ENCODE peak calls at places on chromosome 17, in ten cellular contexts. One of them, this sample, is unnamed. For H3K4me1, the result is how much of the 10 kb centered on the place peaks cover.

GRCh38 chr17:59361916-59362810 is 30.7 kb downstream of the YPEL2 start:
- DNase-seq in astrocyte: peak
- DNase-seq in uterus: no peak
- DNase-seq in fibroblast of lung: peak
- DNase-seq in Peyer's patch: no peak
- DNase-seq in IMR-90: peak
- DNase-seq in cardiac muscle cell: no peak
- DNase-seq in endothelial cell of umbilical vein: peak
- DNase-seq in tibial artery: peak
- DNase-seq in A549: no peak
- DNase-seq in this sample: no peak

GRCh38 chr17:3748576-3748975 is 24.9 kb downstream of the HASPIN start:
- DNase-seq in astrocyte: no peak
- DNase-seq in uterus: no peak
- DNase-seq in fibroblast of lung: no peak
- DNase-seq in Peyer's patch: no peak
- DNase-seq in IMR-90: no peak
- DNase-seq in cardiac muscle cell: no peak
- DNase-seq in endothelial cell of umbilical vein: no peak
- DNase-seq in tibial artery: no peak
- DNase-seq in A549: no peak
- DNase-seq in this sample: no peak

GRCh38 chr17:10278218-10278617 is 79.8 kb upstream of the GAS7 start:
- DNase-seq in astrocyte: no peak
- DNase-seq in uterus: no peak
- DNase-seq in fibroblast of lung: no peak
- DNase-seq in Peyer's patch: no peak
- DNase-seq in IMR-90: no peak
- DNase-seq in cardiac muscle cell: peak
- DNase-seq in endothelial cell of umbilical vein: no peak
- DNase-seq in tibial artery: no peak
- DNase-seq in A549: peak
- DNase-seq in this sample: no peak

GRCh38 chr17:9330903-9331272 is 244.7 kb downstream of the STX8 start:
- DNase-seq in astrocyte: no peak
- DNase-seq in uterus: no peak
- DNase-seq in fibroblast of lung: no peak
- DNase-seq in Peyer's patch: no peak
- DNase-seq in IMR-90: no peak
- DNase-seq in cardiac muscle cell: no peak
- DNase-seq in endothelial cell of umbilical vein: no peak
- DNase-seq in tibial artery: no peak
- DNase-seq in A549: no peak
- DNase-seq in this sample: no peak

GRCh38 chr17:57315061-57315851 is 58.9 kb downstream of the MSI2 start:
- DNase-seq in astrocyte: no peak
- DNase-seq in uterus: no peak
- DNase-seq in fibroblast of lung: no peak
- DNase-seq in Peyer's patch: no peak
- DNase-seq in IMR-90: no peak
- DNase-seq in cardiac muscle cell: no peak
- DNase-seq in endothelial cell of umbilical vein: no peak
- DNase-seq in tibial artery: no peak
- DNase-seq in A549: no peak
- DNase-seq in this sample: no peak

GRCh38 chr17:76196675-76197074 is 43.6 kb downstream of the RNF157 start:
- DNase-seq in astrocyte: no peak
- DNase-seq in uterus: peak
- DNase-seq in fibroblast of lung: no peak
- DNase-seq in Peyer's patch: no peak
- DNase-seq in IMR-90: no peak
- DNase-seq in cardiac muscle cell: no peak
- DNase-seq in endothelial cell of umbilical vein: no peak
- DNase-seq in tibial artery: peak
- DNase-seq in A549: no peak
- DNase-seq in this sample: no peak

GRCh38 chr17:72388765-72389473 is 268.1 kb downstream of the SOX9 start:
- DNase-seq in astrocyte: no peak
- DNase-seq in uterus: no peak
- DNase-seq in fibroblast of lung: peak
- DNase-seq in Peyer's patch: no peak
- DNase-seq in IMR-90: no peak
- DNase-seq in cardiac muscle cell: no peak
- DNase-seq in endothelial cell of umbilical vein: no peak
- DNase-seq in tibial artery: no peak
- DNase-seq in A549: peak
- DNase-seq in this sample: no peak

GRCh38 chr17:74960739-74961342 is 11.7 kb downstream of the HID1 start:
- DNase-seq in astrocyte: peak
- DNase-seq in uterus: no peak
- DNase-seq in fibroblast of lung: peak
- DNase-seq in Peyer's patch: peak
- DNase-seq in IMR-90: peak
- DNase-seq in cardiac muscle cell: peak
- DNase-seq in endothelial cell of umbilical vein: no peak
- DNase-seq in tibial artery: no peak
- DNase-seq in A549: peak
- DNase-seq in this sample: peak

GRCh38 chr17:8126306-8127066 is 2.6 kb upstream of the HES7 start:
- DNase-seq in astrocyte: no peak
- DNase-seq in uterus: peak
- DNase-seq in fibroblast of lung: peak
- DNase-seq in Peyer's patch: no peak
- DNase-seq in IMR-90: peak
- DNase-seq in cardiac muscle cell: peak
- DNase-seq in endothelial cell of umbilical vein: peak
- DNase-seq in tibial artery: no peak
- DNase-seq in A549: peak
- DNase-seq in this sample: no peak

GRCh38 chr17:40539711-40540411 is 25.4 kb downstream of the CCR7 start:
- DNase-seq in astrocyte: no peak
- DNase-seq in uterus: no peak
- DNase-seq in fibroblast of lung: no peak
- DNase-seq in Peyer's patch: peak
- DNase-seq in IMR-90: no peak
- DNase-seq in cardiac muscle cell: peak
- DNase-seq in endothelial cell of umbilical vein: no peak
- DNase-seq in tibial artery: no peak
- DNase-seq in A549: no peak
- DNase-seq in this sample: no peak

GRCh38 chr17:50146230-50146926 is 4.1 kb downstream of the PPP1R9B start:
- DNase-seq in astrocyte: no peak
- DNase-seq in uterus: no peak
- DNase-seq in fibroblast of lung: no peak
- DNase-seq in Peyer's patch: peak
- DNase-seq in IMR-90: no peak
- DNase-seq in cardiac muscle cell: no peak
- DNase-seq in endothelial cell of umbilical vein: no peak
- DNase-seq in tibial artery: no peak
- DNase-seq in A549: no peak
- DNase-seq in this sample: no peak
- H3K4me3 ChIP-seq in astrocyte: peak
- H3K4me3 ChIP-seq in uterus: no peak
- H3K4me3 ChIP-seq in fibroblast of lung: peak
- H3K4me3 ChIP-seq in Peyer's patch: peak
- H3K4me3 ChIP-seq in IMR-90: peak
- H3K4me3 ChIP-seq in cardiac muscle cell: no peak
- H3K4me3 ChIP-seq in endothelial cell of umbilical vein: no peak
- H3K4me3 ChIP-seq in tibial artery: peak
- H3K4me3 ChIP-seq in A549: no peak
- H3K4me3 ChIP-seq in this sample: no peak

GRCh38 chr17:42677012-42677857 is 441 bp upstream of the PLEKHH3 start:
- DNase-seq in astrocyte: peak
- DNase-seq in uterus: peak
- DNase-seq in fibroblast of lung: peak
- DNase-seq in Peyer's patch: peak
- DNase-seq in IMR-90: peak
- DNase-seq in cardiac muscle cell: peak
- DNase-seq in endothelial cell of umbilical vein: peak
- DNase-seq in tibial artery: peak
- DNase-seq in A549: peak
- DNase-seq in this sample: peak
- H3K4me1 ChIP-seq in astrocyte: half or more
- H3K4me1 ChIP-seq in uterus: under half
- H3K4me1 ChIP-seq in fibroblast of lung: under half
- H3K4me1 ChIP-seq in Peyer's patch: under half
- H3K4me1 ChIP-seq in IMR-90: under half
- H3K4me1 ChIP-seq in cardiac muscle cell: under half
- H3K4me1 ChIP-seq in endothelial cell of umbilical vein: under half
- H3K4me1 ChIP-seq in tibial artery: half or more
- H3K4me1 ChIP-seq in A549: half or more
- H3K4me1 ChIP-seq in this sample: under half

GRCh38 chr17:68097161-68097805 is 61.7 kb downstream of the KPNA2 start:
- DNase-seq in astrocyte: no peak
- DNase-seq in uterus: no peak
- DNase-seq in fibroblast of lung: no peak
- DNase-seq in Peyer's patch: no peak
- DNase-seq in IMR-90: peak
- DNase-seq in cardiac muscle cell: no peak
- DNase-seq in endothelial cell of umbilical vein: no peak
- DNase-seq in tibial artery: no peak
- DNase-seq in A549: no peak
- DNase-seq in this sample: no peak

GRCh38 chr17:68095205-68095811 is 59.8 kb downstream of the KPNA2 start:
- DNase-seq in astrocyte: no peak
- DNase-seq in uterus: no peak
- DNase-seq in fibroblast of lung: no peak
- DNase-seq in Peyer's patch: no peak
- DNase-seq in IMR-90: no peak
- DNase-seq in cardiac muscle cell: no peak
- DNase-seq in endothelial cell of umbilical vein: no peak
- DNase-seq in tibial artery: no peak
- DNase-seq in A549: no peak
- DNase-seq in this sample: no peak

GRCh38 chr17:68100000-68100641 is 64.6 kb downstream of the KPNA2 start:
- DNase-seq in astrocyte: no peak
- DNase-seq in uterus: no peak
- DNase-seq in fibroblast of lung: no peak
- DNase-seq in Peyer's patch: no peak
- DNase-seq in IMR-90: no peak
- DNase-seq in cardiac muscle cell: no peak
- DNase-seq in endothelial cell of umbilical vein: no peak
- DNase-seq in tibial artery: no peak
- DNase-seq in A549: no peak
- DNase-seq in this sample: peak

GRCh38 chr17:68094481-68095078 is 59.0 kb downstream of the KPNA2 start:
- DNase-seq in astrocyte: no peak
- DNase-seq in uterus: no peak
- DNase-seq in fibroblast of lung: no peak
- DNase-seq in Peyer's patch: no peak
- DNase-seq in IMR-90: no peak
- DNase-seq in cardiac muscle cell: no peak
- DNase-seq in endothelial cell of umbilical vein: no peak
- DNase-seq in tibial artery: no peak
- DNase-seq in A549: no peak
- DNase-seq in this sample: no peak

GRCh38 chr17:68096111-68096510 is 60.6 kb downstream of the KPNA2 start:
- DNase-seq in astrocyte: no peak
- DNase-seq in uterus: no peak
- DNase-seq in fibroblast of lung: no peak
- DNase-seq in Peyer's patch: no peak
- DNase-seq in IMR-90: no peak
- DNase-seq in cardiac muscle cell: no peak
- DNase-seq in endothelial cell of umbilical vein: no peak
- DNase-seq in tibial artery: no peak
- DNase-seq in A549: no peak
- DNase-seq in this sample: no peak
- TF ChIP-seq CTCF in astrocyte: no peak
- TF ChIP-seq CTCF in uterus: no peak
- TF ChIP-seq CTCF in fibroblast of lung: no peak
- TF ChIP-seq CTCF in Peyer's patch: no peak
- TF ChIP-seq CTCF in IMR-90: no peak
- TF ChIP-seq CTCF in cardiac muscle cell: no peak
- TF ChIP-seq CTCF in endothelial cell of umbilical vein: no peak
- TF ChIP-seq CTCF in tibial artery: no peak
- TF ChIP-seq CTCF in A549: no peak
- TF ChIP-seq CTCF in this sample: no peak

DNA sequence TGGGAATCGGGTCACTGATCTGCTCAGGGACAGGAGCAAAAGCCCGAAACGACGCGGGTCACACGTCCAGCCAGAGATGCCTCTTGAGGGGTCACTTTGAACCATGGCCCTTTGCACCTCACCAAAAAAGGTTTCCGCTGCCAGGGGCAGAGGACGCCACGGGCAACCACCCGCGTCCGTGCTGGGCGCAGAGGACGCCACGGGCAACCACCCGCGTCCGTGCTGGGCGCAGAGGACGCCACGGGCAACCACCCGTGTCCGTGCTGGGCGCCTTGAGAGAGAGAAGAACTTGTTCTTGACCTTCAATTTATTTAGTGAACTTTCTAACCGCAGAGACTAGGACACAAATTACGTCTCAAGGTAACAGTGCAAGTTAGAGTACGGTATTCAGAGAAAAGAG is 35.5 kb downstream of the TIMM22 start:
- DNase-seq in astrocyte: no peak
- DNase-seq in uterus: no peak
- DNase-seq in fibroblast of lung: no peak
- DNase-seq in Peyer's patch: no peak
- DNase-seq in IMR-90: no peak
- DNase-seq in cardiac muscle cell: no peak
- DNase-seq in endothelial cell of umbilical vein: no peak
- DNase-seq in tibial artery: no peak
- DNase-seq in A549: no peak
- DNase-seq in this sample: no peak
- H3K4me3 ChIP-seq in astrocyte: no peak
- H3K4me3 ChIP-seq in uterus: no peak
- H3K4me3 ChIP-seq in fibroblast of lung: no peak
- H3K4me3 ChIP-seq in Peyer's patch: no peak
- H3K4me3 ChIP-seq in IMR-90: no peak
- H3K4me3 ChIP-seq in cardiac muscle cell: no peak
- H3K4me3 ChIP-seq in endothelial cell of umbilical vein: no peak
- H3K4me3 ChIP-seq in tibial artery: no peak
- H3K4me3 ChIP-seq in A549: no peak
- H3K4me3 ChIP-seq in this sample: no peak

DNA sequence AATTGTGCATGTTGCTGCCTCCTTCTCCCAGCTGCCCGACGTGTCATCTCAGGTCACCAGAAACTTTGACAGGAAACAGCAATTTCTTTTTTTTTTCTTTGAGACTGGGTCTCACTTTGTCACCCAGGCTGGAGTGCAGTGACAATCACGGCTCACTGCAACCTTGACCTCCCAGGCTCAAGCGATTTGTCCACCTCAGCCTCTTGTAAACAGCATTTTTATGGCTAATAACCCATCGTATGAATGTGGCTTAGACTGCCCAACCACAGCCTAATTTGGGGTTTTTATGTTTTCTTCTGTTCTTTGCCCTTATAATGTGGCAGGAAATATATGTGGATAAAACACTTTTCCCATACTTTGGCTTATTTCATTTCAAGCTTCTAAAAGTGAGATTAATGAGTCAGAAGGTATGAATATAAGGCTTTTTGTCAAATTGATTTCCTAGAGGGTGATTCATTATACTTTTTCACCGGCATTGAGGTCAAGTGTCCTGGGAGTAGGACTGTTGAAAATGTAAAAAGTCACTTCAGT is 31.0 kb upstream of the SLC5A10 start:
- DNase-seq in astrocyte: peak
- DNase-seq in uterus: no peak
- DNase-seq in fibroblast of lung: peak
- DNase-seq in Peyer's patch: no peak
- DNase-seq in IMR-90: peak
- DNase-seq in cardiac muscle cell: peak
- DNase-seq in endothelial cell of umbilical vein: peak
- DNase-seq in tibial artery: no peak
- DNase-seq in A549: no peak
- DNase-seq in this sample: no peak
- H3K4me1 ChIP-seq in astrocyte: under half
- H3K4me1 ChIP-seq in uterus: under half
- H3K4me1 ChIP-seq in fibroblast of lung: under half
- H3K4me1 ChIP-seq in Peyer's patch: under half
- H3K4me1 ChIP-seq in IMR-90: under half
- H3K4me1 ChIP-seq in cardiac muscle cell: under half
- H3K4me1 ChIP-seq in endothelial cell of umbilical vein: under half
- H3K4me1 ChIP-seq in tibial artery: under half
- H3K4me1 ChIP-seq in A549: under half
- H3K4me1 ChIP-seq in this sample: under half